ENCODE peak calls at places on chromosomes 4 and X, in ten cellular contexts. B is epithelial cell of esophagus; K is GM19239; N is COR-L47; G is AG08396; C is smooth muscle cell of the brain vasculature; W is memory B cell; T is HepG2; O is NAMALWA; J is activated T-helper 1 cell treated with anti-CD3 and anti-CD28 coated beads, Interleukin-12 subunit alpha, Interleukin-12 subunit beta, Interleukin-2, Interleukin-4 antibody, amounts not matched to agents 30 ng/mL and 10 ng/mL and 1 ng/mL, durations not matched to agents 14 hours and 24 hours and 36 hours. R is an unnamed sample.

GRCh38 chr4:120718979-120719566 is 203.5 kb downstream of the PRDM5 start:
- DNase-seq in K (no peak), N (peak), C (peak), J (no peak), B (peak), T (peak), W (no peak), G (peak), O (peak), R (peak)

GRCh38 chrX:29299689-29300088 is 712.4 kb downstream of the IL1RAPL1 start:
- DNase-seq in O (no peak), T (no peak), J (no peak), W (no peak), C (no peak), K (no peak), G (no peak), B (peak), N (no peak), R (no peak)

GRCh38 chr4:932713-933070 is 432 bp downstream of the TMEM175 start:
- DNase-seq in T (peak), C (no peak), N (peak), O (no peak), W (no peak), K (no peak), G (no peak), J (no peak), B (no peak), R (no peak)

GRCh38 chr4:39855909-39856512 is 121.7 kb downstream of the PDS5A start:
- DNase-seq in B (peak), C (no peak), K (no peak), G (peak), O (no peak), J (no peak), W (no peak), T (no peak), N (no peak), R (peak)

GRCh38 chr4:146275370-146275769 is 61.0 kb downstream of the REELD1 start:
- DNase-seq in J (no peak), O (no peak), B (no peak), G (no peak), W (no peak), N (no peak), C (no peak), K (no peak), T (no peak), R (no peak)

GRCh38 chrX:20382518-20383291 is 116.0 kb upstream of the RPS6KA3 start:
- DNase-seq in T (peak), C (no peak), K (no peak), J (no peak), G (no peak), B (peak), N (no peak), O (no peak), W (no peak), R (no peak)

GRCh38 chrX:14291626-14292025 is 237.7 kb upstream of the GLRA2 start:
- DNase-seq in W (no peak), T (no peak), C (no peak), J (no peak), G (no peak), N (no peak), O (no peak), B (no peak), K (no peak), R (no peak)

GRCh38 chr4:186832906-186833305 is 109.2 kb upstream of the FAT1 start:
- DNase-seq in K (no peak), T (no peak), G (no peak), C (no peak), W (no peak), O (no peak), N (no peak), B (peak), J (no peak), R (no peak)

GRCh38 chr4:182975806-182976205 is 58.6 kb upstream of the DCTD start:
- DNase-seq in W (no peak), C (peak), N (no peak), J (no peak), G (peak), T (no peak), B (peak), K (no peak), O (peak), R (peak)

GRCh38 chr4:41602886-41603503 is 65.0 kb downstream of the LIMCH1 start:
- DNase-seq in B (no peak), K (no peak), O (no peak), N (no peak), J (no peak), G (no peak), C (no peak), W (no peak), T (no peak), R (no peak)

GRCh38 chrX:39427492-39428289 is 626.4 kb downstream of the MID1IP1 start:
- DNase-seq in B (peak), O (no peak), J (no peak), K (no peak), C (no peak), G (peak), W (no peak), N (no peak), T (no peak), R (peak)

GRCh38 chr4:52376107-52376704 is 282.9 kb downstream of the USP46 start:
- DNase-seq in C (peak), G (peak), O (peak), B (peak), J (no peak), W (no peak), N (peak), K (no peak), T (peak), R (peak)

GRCh38 chrX:84336646-84337045 is 148.6 kb upstream of the RPS6KA6 start:
- DNase-seq in K (no peak), G (no peak), J (no peak), T (no peak), W (no peak), B (no peak), C (no peak), O (no peak), N (no peak), R (no peak)

GRCh38 chr4:30396772-30397475 is 323.2 kb upstream of the PCDH7 start:
- DNase-seq in K (no peak), B (peak), J (no peak), C (no peak), W (no peak), G (no peak), T (no peak), O (no peak), N (no peak), R (no peak)

GRCh38 chr4:121898150-121898549 is 27.9 kb upstream of the BBS7 start:
- DNase-seq in N (no peak), C (no peak), W (no peak), J (no peak), B (peak), T (no peak), K (no peak), G (no peak), O (peak), R (no peak)

GRCh38 chr4:7352486-7352885 is 82.2 kb downstream of the PSAPL1 start:
- DNase-seq in J (no peak), K (no peak), G (no peak), B (no peak), N (peak), W (no peak), C (no peak), T (no peak), O (no peak), R (no peak)

GRCh38 chr4:78829296-78829695 is 53.1 kb downstream of the BMP2K start:
- DNase-seq in O (no peak), J (no peak), B (no peak), W (no peak), C (no peak), T (no peak), N (no peak), G (no peak), K (no peak), R (no peak)

GRCh38 chr4:14441550-14441949 is 560.7 kb upstream of the CPEB2 start:
- DNase-seq in N (no peak), W (no peak), J (no peak), B (no peak), T (no peak), G (no peak), C (no peak), O (no peak), K (no peak), R (no peak)

GRCh38 chr4:158996669-158997074 is 106.2 kb upstream of the RAPGEF2 start:
- DNase-seq in O (no peak), T (no peak), W (no peak), N (no peak), K (no peak), J (no peak), G (peak), C (peak), B (peak), R (peak)

GRCh38 chrX:47187106-47187677 is 6.4 kb upstream of the UBA1 start:
- DNase-seq in N (no peak), K (no peak), W (no peak), B (no peak), G (no peak), C (no peak), O (peak), J (no peak), T (no peak), R (no peak)

GRCh38 chr4:100841911-100842310 is 324.1 kb upstream of the EMCN start:
- DNase-seq in O (no peak), J (no peak), K (no peak), G (no peak), B (peak), T (no peak), N (no peak), W (no peak), C (no peak), R (no peak)

GRCh38 chr4:100257567-100257966 is 67.3 kb upstream of the DDIT4L start:
- DNase-seq in N (no peak), T (no peak), K (no peak), J (no peak), C (no peak), O (no peak), G (no peak), B (peak), W (no peak), R (no peak)